ENCODE peak calls at places on chromosomes 4 and X, in five cellular contexts. G, H, W, J and R are unnamed samples.

GRCh38 chr4:35500812-35501211 is 743.5 kb downstream of the ARAP2 start:
- DNase-seq in W (no peak), H (no peak), G (no peak), J (no peak), R (no peak)

GRCh38 chr4:55037728-55038127 is 87.7 kb downstream of the KDR start:
- DNase-seq in G (no peak), J (no peak), H (no peak), W (no peak), R (no peak)

GRCh38 chrX:101617211-101618191 is at the start of gene ARMCX6:
- DNase-seq in J (peak), W (peak), H (peak), G (peak), R (peak)

GRCh38 chrX:53795583-53795982 is 109.1 kb upstream of the HUWE1 start:
- DNase-seq in G (no peak), H (no peak), W (no peak), J (no peak), R (no peak)

GRCh38 chr4:26178874-26179273 is 141.9 kb upstream of the RBPJ start:
- DNase-seq in H (no peak), W (no peak), J (no peak), G (no peak), R (no peak)

GRCh38 chr4:10119263-10119662 is 2.7 kb upstream of the WDR1 start:
- DNase-seq in J (no peak), G (no peak), H (no peak), W (no peak), R (no peak)

GRCh38 chr4:189029961-189030360 is 890.7 kb downstream of the TRIML1 start:
- DNase-seq in G (no peak), W (no peak), H (no peak), J (no peak), R (no peak)

GRCh38 chr4:99504804-99505502 is 5.9 kb upstream of the C4orf17 start:
- DNase-seq in H (no peak), J (no peak), W (no peak), G (no peak), R (no peak)

GRCh38 chr4:110211007-110211769 is 12.8 kb upstream of the ELOVL6 start:
- DNase-seq in G (peak), W (peak), J (no peak), H (no peak), R (no peak)

GRCh38 chr4:121156822-121157769 is 7.0 kb downstream of the TNIP3 start:
- DNase-seq in J (no peak), H (no peak), W (no peak), G (no peak), R (peak)

GRCh38 chr4:147617841-147618421 is 734 bp downstream of the TMEM184C start:
- DNase-seq in W (no peak), G (no peak), H (no peak), J (no peak), R (no peak)

GRCh38 chrX:42466706-42467105 is 311.3 kb downstream of the PPP1R2C start:
- DNase-seq in W (no peak), J (no peak), G (no peak), H (no peak), R (no peak)

GRCh38 chrX:97704474-97704873 is 820.8 kb downstream of the RPA4 start:
- DNase-seq in W (no peak), G (no peak), H (no peak), J (no peak), R (no peak)

GRCh38 chrX:16892504-16893362 is 22.6 kb upstream of the RBBP7 start:
- DNase-seq in J (peak), G (peak), W (peak), H (peak), R (peak)

GRCh38 chr4:105588252-105588651 is 35.8 kb downstream of the ARHGEF38 start:
- DNase-seq in H (no peak), J (no peak), G (no peak), W (no peak), R (no peak)

GRCh38 chr4:67746797-67747495 is 7.2 kb downstream of the GNRHR start:
- DNase-seq in G (peak), W (no peak), H (no peak), J (no peak), R (no peak)

GRCh38 chr4:32858971-32859370 is 2138.8 kb downstream of the PCDH7 start:
- DNase-seq in J (no peak), H (no peak), W (no peak), G (no peak), R (no peak)

GRCh38 chrX:7261672-7262332 is 113.8 kb upstream of the PUDP start:
- DNase-seq in J (no peak), W (no peak), H (no peak), G (no peak), R (no peak)

GRCh38 chrX:29728639-29729038 is 486.7 kb upstream of the MAGEB2 start:
- DNase-seq in H (no peak), G (no peak), J (no peak), W (no peak), R (no peak)

GRCh38 chr4:116702949-116703348 is 382.4 kb downstream of the TRAM1L1 start:
- DNase-seq in H (no peak), W (no peak), G (no peak), J (no peak), R (no peak)

GRCh38 chr4:80840396-80840795 is 190.1 kb upstream of the BMP3 start:
- DNase-seq in H (no peak), J (no peak), W (no peak), G (no peak), R (no peak)

GRCh38 chrX:111098874-111099273 is 2.9 kb downstream of the PAK3 start:
- DNase-seq in W (no peak), H (peak), G (peak), J (peak), R (no peak)